ENCODE peak calls at places on chromosomes 3 and 15, in six cellular contexts. P, G, B, S, U and K are unnamed samples. For H3K4me1, the result is how much of the 10 kb centered on the place peaks cover.

GRCh38 chr15:97114900-97115763 is 784.6 kb downstream of the NR2F2 start:
- DNase-seq in P (no peak), G (no peak), B (no peak), S (no peak), U (peak), K (no peak)

GRCh38 chr3:143070977-143071551 is 48.5 kb upstream of the CHST2 start:
- DNase-seq in P (no peak), G (no peak), B (no peak), S (no peak), U (no peak), K (no peak)

GRCh38 chr3:107633327-107634141 is 110.8 kb downstream of the BBX start:
- DNase-seq in P (no peak), G (no peak), B (no peak), S (no peak), U (no peak), K (no peak)

GRCh38 chr3:127312818-127313217 is 25.0 kb upstream of the PRR20G start:
- DNase-seq in P (no peak), G (no peak), B (no peak), S (no peak), U (no peak), K (no peak)

GRCh38 chr3:58567251-58567515 is 10.0 kb downstream of the FAM107A start:
- DNase-seq in P (no peak), G (no peak), B (no peak), S (no peak), U (no peak), K (no peak)

GRCh38 chr3:58532794-58533220 is 4.2 kb downstream of the ACOX2 start:
- DNase-seq in P (peak), G (peak), B (peak), S (peak), U (peak), K (peak)

GRCh38 chr3:14512944-14513332 is 27.2 kb downstream of the GRIP2 start:
- DNase-seq in P (no peak), G (no peak), B (no peak), S (no peak), U (no peak), K (no peak)

GRCh38 chr3:17678116-17678741 is 64.2 kb downstream of the TBC1D5 start:
- DNase-seq in P (no peak), G (no peak), B (no peak), S (no peak), U (no peak), K (no peak)

GRCh38 chr3:71973337-71974030 is 188.5 kb upstream of the PROK2 start:
- DNase-seq in P (no peak), G (no peak), B (peak), S (no peak), U (peak), K (no peak)

GRCh38 chr3:154090116-154090420 is 31.1 kb upstream of the ARHGEF26 start:
- DNase-seq in P (no peak), G (peak), B (no peak), S (no peak), U (no peak), K (no peak)

GRCh38 chr15:80234883-80235282 is 17.1 kb downstream of the CTXND1 start:
- DNase-seq in P (peak), G (peak), B (no peak), S (peak), U (peak), K (peak)

GRCh38 chr3:87128006-87128405 is 99.1 kb upstream of the CHMP2B start:
- DNase-seq in P (no peak), G (no peak), B (no peak), S (no peak), U (no peak), K (no peak)

GRCh38 chr3:81723732-81724313 is 37.6 kb downstream of the GBE1 start:
- DNase-seq in P (no peak), G (no peak), B (no peak), S (no peak), U (no peak), K (no peak)

GRCh38 chr3:181757694-181758306 is 46.1 kb downstream of the SOX2 start:
- DNase-seq in P (no peak), G (no peak), B (no peak), S (no peak), U (no peak), K (no peak)

GRCh38 chr3:120487079-120487693 is 36.4 kb upstream of the FSTL1 start:
- DNase-seq in P (no peak), G (no peak), B (no peak), S (no peak), U (no peak), K (no peak)

DNA sequence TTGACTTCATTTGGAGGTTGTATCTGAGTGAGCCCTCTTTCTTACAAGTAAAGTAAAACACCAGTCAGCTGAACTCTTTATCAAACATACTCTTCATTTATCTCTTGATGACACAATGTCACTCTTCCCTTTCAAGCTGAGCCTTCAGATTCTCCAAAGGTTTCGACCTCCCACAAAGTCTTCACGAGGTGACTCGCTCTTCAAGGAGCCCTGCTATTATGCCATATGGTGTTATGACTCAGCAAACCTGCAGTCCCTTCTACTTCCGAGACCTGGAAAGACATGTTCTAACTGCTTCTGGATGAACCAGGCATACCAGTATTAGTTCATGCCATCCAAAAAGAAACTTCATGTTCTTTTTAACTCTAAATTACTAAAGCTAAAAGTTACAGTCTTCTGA is 23.1 kb downstream of the AADAC start:
- DNase-seq in P (no peak), G (no peak), B (no peak), S (peak), U (peak), K (no peak)
- TF ChIP-seq CTCF in P (no peak), G (no peak), B (no peak), S (no peak), U (no peak), K (no peak)

DNA sequence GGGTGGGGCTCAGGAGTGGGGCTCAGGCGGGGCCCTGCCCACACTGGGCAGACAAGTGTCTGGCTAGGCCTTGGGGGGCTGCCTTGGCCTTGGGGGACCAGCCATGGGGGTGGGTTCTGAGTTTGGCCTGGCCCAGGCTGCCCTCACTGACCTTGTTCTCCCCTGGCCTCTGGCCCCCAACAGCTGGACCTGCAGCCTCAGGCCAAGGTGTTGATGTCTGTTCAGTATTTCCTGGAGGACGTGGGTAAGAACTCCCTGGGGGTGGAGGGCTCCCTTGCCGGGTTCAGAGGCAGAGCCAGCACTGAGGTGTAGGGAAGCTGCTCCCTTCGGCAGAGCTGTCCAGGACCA is 20.0 kb downstream of the PRKCD start:
- DNase-seq in P (no peak), G (no peak), B (no peak), S (no peak), U (no peak), K (no peak)
- H3K4me3 ChIP-seq in P (no peak), G (no peak), B (no peak), S (no peak), U (no peak), K (no peak)

DNA sequence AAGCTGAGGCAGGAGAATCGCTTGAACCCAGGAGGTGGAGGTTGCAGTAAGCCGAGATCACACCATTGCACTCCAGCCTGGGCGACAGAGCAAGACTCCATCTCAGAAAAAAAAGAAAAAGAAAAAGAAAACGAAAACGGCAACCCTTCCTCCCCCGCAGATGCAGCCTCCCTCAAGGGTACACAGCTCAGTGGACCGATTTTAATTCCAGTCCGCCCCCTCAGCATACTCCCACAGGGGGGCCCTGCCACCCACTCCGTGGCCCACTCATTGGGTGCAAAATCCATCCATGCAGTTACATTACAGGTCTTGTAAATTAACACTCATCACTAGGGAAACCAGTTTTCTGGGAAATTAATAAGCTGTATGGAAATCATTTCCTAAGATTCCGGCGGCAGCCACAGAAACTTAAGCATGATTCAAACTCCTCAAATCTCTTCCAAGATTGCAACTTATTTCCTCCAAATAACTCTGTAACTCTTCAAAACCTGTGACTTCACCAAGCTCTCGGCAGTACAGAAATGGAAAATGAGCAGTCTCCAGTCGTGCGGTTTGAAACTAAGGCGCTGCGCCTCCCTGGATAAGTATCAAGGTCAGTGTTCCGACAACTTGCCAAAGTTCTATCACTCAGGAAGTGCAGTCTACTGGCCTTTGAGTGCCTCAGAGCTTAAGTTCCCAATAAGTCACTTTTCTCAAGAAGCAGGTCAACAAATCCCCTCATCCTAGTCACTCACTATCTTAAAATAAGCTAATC is 24.6 kb upstream of the KLHL6 start:
- DNase-seq in P (no peak), G (no peak), B (peak), S (peak), U (no peak), K (no peak)
- H3K4me1 ChIP-seq in P (under half), G (under half), B (half or more), S (under half), U (under half), K (under half)

DNA sequence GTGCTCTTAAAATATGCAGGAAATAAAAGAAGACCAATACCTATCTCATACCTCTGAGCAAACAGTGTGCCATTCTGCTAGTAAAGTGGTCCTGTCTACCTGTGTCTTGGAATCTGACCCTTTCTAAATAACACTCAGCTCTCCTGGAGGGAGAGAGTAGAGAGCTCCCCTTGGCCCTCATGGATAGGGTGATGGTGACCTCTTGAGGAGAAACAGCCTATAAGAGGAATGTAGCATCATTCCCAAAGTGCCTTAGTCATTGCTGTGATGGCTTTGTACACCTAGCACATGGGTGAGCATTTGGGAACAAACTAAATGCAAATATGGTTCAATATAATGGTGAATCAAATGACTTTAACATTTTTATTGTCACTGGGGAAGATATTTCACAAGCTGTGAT is 10.0 kb downstream of the SNTN start:
- DNase-seq in P (no peak), G (peak), B (no peak), S (peak), U (peak), K (no peak)
- TF ChIP-seq CTCF in P (no peak), G (no peak), B (no peak), S (peak), U (no peak), K (no peak)

DNA sequence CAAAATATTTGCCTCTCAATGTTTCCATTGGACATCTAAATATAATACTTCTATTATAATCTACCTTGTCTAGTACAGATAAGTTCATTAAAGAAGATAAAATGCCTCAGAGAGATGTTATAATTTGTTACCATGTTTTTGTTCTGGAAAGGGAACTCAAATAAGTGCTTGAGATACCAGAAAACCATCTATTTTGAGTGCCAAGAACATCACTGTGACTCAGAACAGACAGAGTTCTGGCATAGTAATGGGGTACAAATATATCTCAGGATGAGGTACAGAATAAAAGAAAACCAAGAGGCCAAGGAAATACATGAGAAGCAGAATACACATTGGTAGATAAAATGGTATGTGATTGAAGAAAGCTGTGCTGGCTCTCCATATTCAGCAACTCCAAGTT is 58.9 kb downstream of the IMPG2 start:
- DNase-seq in P (no peak), G (no peak), B (no peak), S (no peak), U (no peak), K (no peak)
- H3K4me3 ChIP-seq in P (no peak), G (no peak), B (no peak), S (no peak), U (no peak), K (no peak)